ENCODE peak calls at places on chromosomes 2 and 18, in eight cellular contexts. E, U, P, G, D, A, I and W are unnamed samples.

GRCh38 chr2:7034313-7034712 is 117.1 kb downstream of the RNF144A start:
- DNase-seq in E (peak; percentile 13), U (no peak), P (no peak), G (no peak), D (no peak), A (no peak), I (peak; percentile 39), W (no peak)

GRCh38 chr2:48531141-48531648 is 1.2 kb downstream of the STON1 start:
- DNase-seq in E (peak; percentile 32), U (no peak), P (no peak), G (peak; percentile 93), D (peak; percentile 63), A (no peak), I (peak; percentile 72), W (peak; percentile 92)

GRCh38 chr2:80256396-80257167 is 48.0 kb downstream of the LRRTM1 start:
- DNase-seq in E (peak; percentile 21), U (no peak), P (no peak), G (no peak), D (no peak), A (no peak), I (peak; percentile 55), W (peak; percentile 4)

GRCh38 chr2:65056215-65056989 is at the start of gene CEP68:
- DNase-seq in E (peak; percentile 98), U (peak; percentile 97), P (peak; percentile 98), G (peak; percentile 97), D (peak; percentile 71), A (peak; percentile 97), I (peak; percentile 98), W (peak; percentile 92)

GRCh38 chr18:73897517-73897916 is 250.1 kb downstream of the FBXO15 start:
- DNase-seq in E (no peak), U (no peak), P (no peak), G (no peak), D (no peak), A (no peak), I (no peak), W (no peak)

GRCh38 chr2:179340678-179341077 is 76.0 kb upstream of the SESTD1 start:
- DNase-seq in E (peak; percentile 54), U (no peak), P (no peak), G (no peak), D (peak; percentile 10), A (no peak), I (peak; percentile 36), W (no peak)

GRCh38 chr2:67566958-67567635 is 170.0 kb downstream of the ETAA1 start:
- DNase-seq in E (no peak), U (no peak), P (no peak), G (no peak), D (no peak), A (no peak), I (no peak), W (no peak)

GRCh38 chr2:132374961-132375360 is 41.6 kb upstream of the GPR39 start:
- DNase-seq in E (no peak), U (no peak), P (no peak), G (no peak), D (no peak), A (peak; percentile 39), I (no peak), W (no peak)

GRCh38 chr2:80014637-80015036 is 289.9 kb downstream of the LRRTM1 start:
- DNase-seq in E (no peak), U (no peak), P (no peak), G (no peak), D (no peak), A (no peak), I (no peak), W (no peak)

GRCh38 chr2:207045531-207045930 is 106.2 kb downstream of the CPO start:
- DNase-seq in E (no peak), U (no peak), P (no peak), G (no peak), D (no peak), A (no peak), I (no peak), W (no peak)

GRCh38 chr2:128396500-128396891 is 77.8 kb upstream of the HS6ST1 start:
- DNase-seq in E (no peak), U (no peak), P (peak; percentile 4), G (no peak), D (no peak), A (no peak), I (peak; percentile 79), W (no peak)

DNA sequence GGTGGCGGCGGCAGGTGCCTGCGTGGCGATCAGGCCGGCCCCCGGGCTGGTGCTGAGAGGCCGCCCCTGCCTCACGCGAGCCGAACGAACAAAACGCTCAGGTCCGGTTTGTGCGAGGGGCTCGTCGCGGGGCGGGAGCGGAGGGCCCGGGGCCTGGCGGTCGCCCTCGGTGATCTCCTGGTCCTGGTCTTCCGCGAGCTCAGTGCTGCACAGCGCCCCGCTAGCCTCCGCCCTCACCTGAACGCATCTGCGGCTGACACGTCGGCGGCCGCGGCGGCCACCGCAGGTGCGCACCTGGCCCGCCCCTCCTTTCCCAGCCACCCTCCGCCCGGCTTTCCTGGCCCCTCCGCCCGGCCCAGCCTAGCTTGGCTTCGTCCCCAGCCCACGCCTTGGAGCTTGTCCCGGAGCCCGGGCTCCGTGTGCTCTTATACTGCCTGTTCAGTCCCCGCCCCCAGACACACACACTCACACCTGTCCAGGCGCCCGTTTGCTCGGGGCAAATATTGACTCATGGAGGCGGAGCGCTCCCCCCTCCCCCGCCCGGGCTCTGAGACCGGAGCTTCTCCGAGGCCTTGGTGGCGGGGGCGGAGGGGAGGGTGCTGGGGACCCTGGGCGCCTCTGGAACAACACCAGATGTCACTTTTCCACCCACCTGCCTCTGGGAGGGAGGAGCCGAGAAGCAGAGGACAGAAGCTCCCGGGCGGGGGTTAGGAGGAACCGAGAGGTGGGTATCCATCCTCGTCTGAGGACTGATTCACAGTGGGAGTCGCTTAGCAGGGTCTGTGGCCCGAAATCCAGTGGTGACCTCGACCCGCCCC is 8.6 kb upstream of the CRYBA2 start:
- DNase-seq in E (peak; percentile 93), U (no peak), P (peak; percentile 91), G (peak; percentile 93), D (peak; percentile 76), A (no peak), I (peak; percentile 39), W (no peak)
- H3K4me3 ChIP-seq in E (no peak overlapping the region), U (no peak overlapping the region), P (peak overlapping the region; percentile 47), G (peak overlapping the region; percentile 38), D (peak overlapping the region; percentile 44), A (no peak overlapping the region), I (peak overlapping the region; percentile 52), W (no peak overlapping the region)

GRCh38 chr2:38775097-38775920 is 2.7 kb upstream of the GEMIN6 start:
- DNase-seq in E (peak; percentile 18), U (no peak), P (no peak), G (no peak), D (no peak), A (no peak), I (no peak), W (no peak)

GRCh38 chr2:38776531-38776930 is 1.5 kb upstream of the GEMIN6 start:
- DNase-seq in E (no peak), U (no peak), P (no peak), G (no peak), D (no peak), A (no peak), I (no peak), W (no peak)

GRCh38 chr2:38775921-38776225 is 2.1 kb upstream of the GEMIN6 start:
- DNase-seq in E (no peak), U (no peak), P (no peak), G (no peak), D (no peak), A (no peak), I (no peak), W (no peak)

DNA sequence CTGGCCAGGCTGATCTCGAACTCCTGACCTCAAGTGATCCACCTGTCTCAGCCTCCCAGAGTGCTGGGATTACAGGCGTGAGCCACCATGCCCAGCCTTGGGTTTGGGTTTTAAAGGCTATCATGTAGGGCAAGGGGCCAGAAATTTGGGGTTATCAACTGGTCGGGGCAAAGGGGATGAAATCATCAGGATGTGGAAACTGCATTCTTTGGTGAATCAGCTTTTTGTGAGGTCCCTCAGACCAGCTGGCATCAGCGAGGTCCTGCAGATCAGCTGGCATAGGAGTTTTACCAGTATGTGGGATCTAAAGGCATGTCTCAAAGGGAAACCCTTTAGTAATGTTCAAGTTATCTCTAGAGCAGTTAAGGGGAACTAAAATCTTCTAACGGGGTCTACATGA is 6.4 kb upstream of the GEMIN6 start:
- DNase-seq in E (no peak), U (no peak), P (no peak), G (no peak), D (no peak), A (no peak), I (no peak), W (no peak)
- TF ChIP-seq CTCF in E (no peak), U (no peak), P (no peak), G (no peak), D (no peak), A (no peak), I (no peak), W (no peak)

GRCh38 chr2:197142074-197142473 is 168.5 kb downstream of the ANKRD44 start:
- DNase-seq in E (no peak), U (no peak), P (no peak), G (no peak), D (no peak), A (no peak), I (no peak), W (no peak)
- H3K4me3 ChIP-seq in E (no peak overlapping the region), U (no peak overlapping the region), P (no peak overlapping the region), G (no peak overlapping the region), D (no peak overlapping the region), A (no peak overlapping the region), I (no peak overlapping the region), W (no peak overlapping the region)

DNA sequence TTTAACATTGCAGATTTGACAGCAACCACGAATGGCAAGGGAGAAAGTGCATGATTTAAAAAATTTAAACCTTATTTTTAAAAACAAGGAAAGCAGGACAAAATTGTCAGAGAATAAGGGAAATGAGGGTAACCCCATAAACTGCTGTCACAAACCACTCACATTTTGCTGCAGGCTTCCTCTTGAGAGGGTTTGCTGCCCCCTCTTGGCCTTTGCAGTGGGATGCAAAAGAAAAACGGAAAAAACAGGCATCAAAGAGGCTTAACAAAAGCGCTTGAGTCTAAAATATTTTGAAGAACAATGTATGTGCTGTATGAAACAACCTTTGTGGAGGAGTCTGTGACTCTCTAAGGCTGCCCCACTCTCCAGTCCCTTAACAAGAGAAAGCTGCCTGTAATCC is 91.6 kb downstream of the TMX3 start:
- DNase-seq in E (peak; percentile 47), U (no peak), P (no peak), G (peak; percentile 22), D (peak; percentile 40), A (peak; percentile 22), I (peak; percentile 79), W (peak; percentile 38)
- TF ChIP-seq CTCF in E (peak; percentile 78), U (peak; percentile 63), P (peak; percentile 30), G (peak; percentile 53), D (peak; percentile 81), A (peak; percentile 73), I (peak; percentile 95), W (peak; percentile 92)

DNA sequence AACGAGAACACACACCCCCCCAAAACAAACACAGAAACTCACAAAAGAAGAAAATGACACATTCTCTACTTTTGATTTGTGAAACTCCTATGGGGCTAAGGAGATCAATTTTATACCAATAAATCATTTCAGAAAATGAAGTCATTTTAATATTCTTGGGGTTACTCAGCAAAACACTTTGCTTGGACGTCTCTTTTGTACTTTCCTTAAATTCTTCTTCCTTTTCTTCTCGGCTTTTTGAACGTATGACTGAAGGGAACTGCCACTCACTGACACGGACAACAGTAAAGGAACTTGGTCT is 205.2 kb downstream of the TGIF1 start:
- DNase-seq in E (no peak), U (no peak), P (no peak), G (no peak), D (no peak), A (no peak), I (no peak), W (no peak)
- H3K4me3 ChIP-seq in E (no peak overlapping the region), U (no peak overlapping the region), P (no peak overlapping the region), G (no peak overlapping the region), D (no peak overlapping the region), A (no peak overlapping the region), I (no peak overlapping the region), W (no peak overlapping the region)

GRCh38 chr2:209936106-209936663 is 66.3 kb upstream of the RPE start:
- DNase-seq in E (no peak), U (no peak), P (no peak), G (no peak), D (no peak), A (no peak), I (no peak), W (no peak)
- TF ChIP-seq CTCF in E (peak; percentile 16), U (no peak), P (no peak), G (no peak), D (peak; percentile 61), A (no peak), I (peak; percentile 20), W (peak; percentile 47)